ENCODE peak calls at places on chromosomes 16 and 17, in nine cellular contexts. B is RPMI7951; Z is WTC11; C is DMS 273 treated with DMSO at 0.1 percent for 48 hours; U is left cardiac atrium; K is iris pigment epithelial cell; Q is EH; G is mammary epithelial cell; A is stimulated activated CD8-positive, alpha-beta memory T cell treated with anti-CD3 and anti-CD28 coated beads, Interleukin-15, amount 100 ng/mL, for 24 hours. H is an unnamed sample.

GRCh38 chr17:45293413-45294211 is 23.2 kb downstream of the MAP3K14 start:
- DNase-seq in B (peak), Z (no peak), C (peak), U (peak), K (peak), Q (peak), G (peak), A (no peak), H (peak)

GRCh38 chr17:48994548-48995331 is 2.4 kb upstream of the IGF2BP1 start:
- DNase-seq in B (no peak), Z (no peak), C (no peak), U (no peak), K (no peak), Q (no peak), G (no peak), A (no peak), H (no peak)

GRCh38 chr16:68844211-68844564 is 857 bp downstream of the TANGO6 start:
- DNase-seq in B (no peak), Z (no peak), C (no peak), U (no peak), K (no peak), Q (no peak), G (no peak), A (no peak), H (no peak)

GRCh38 chr17:69232650-69233049 is 4.0 kb upstream of the ABCA10 start:
- DNase-seq in B (no peak), Z (no peak), C (no peak), U (no peak), K (no peak), Q (no peak), G (no peak), A (no peak), H (no peak)

GRCh38 chr17:44872131-44872768 is 24.6 kb downstream of the HIGD1B start:
- DNase-seq in B (no peak), Z (no peak), C (peak), U (peak), K (no peak), Q (no peak), G (no peak), A (no peak), H (no peak)

GRCh38 chr17:59406808-59407381 is 75.4 kb downstream of the YPEL2 start:
- DNase-seq in B (peak), Z (no peak), C (peak), U (no peak), K (peak), Q (peak), G (no peak), A (no peak), H (peak)

GRCh38 chr17:76416899-76417298 is 32.5 kb downstream of the SPHK1 start:
- DNase-seq in B (no peak), Z (no peak), C (no peak), U (no peak), K (no peak), Q (no peak), G (no peak), A (no peak), H (no peak)

GRCh38 chr16:22423716-22424115 is 49.3 kb upstream of the CDR2 start:
- DNase-seq in B (no peak), Z (no peak), C (no peak), U (no peak), K (no peak), Q (no peak), G (no peak), A (no peak), H (no peak)

GRCh38 chr16:84360170-84360569 is 8.2 kb upstream of the ATP2C2 start:
- DNase-seq in B (no peak), Z (no peak), C (no peak), U (no peak), K (no peak), Q (peak), G (peak), A (no peak), H (peak)

GRCh38 chr17:31061678-31062077 is 33.1 kb upstream of the NF1 start:
- DNase-seq in B (no peak), Z (peak), C (peak), U (no peak), K (no peak), Q (no peak), G (no peak), A (no peak), H (no peak)

GRCh38 chr16:89498839-89499238 is 8.5 kb upstream of the ANKRD11 start:
- DNase-seq in B (peak), Z (no peak), C (no peak), U (no peak), K (no peak), Q (no peak), G (no peak), A (no peak), H (no peak)

GRCh38 chr16:84483882-84484565 is 20.4 kb downstream of the MEAK7 start:
- DNase-seq in B (no peak), Z (no peak), C (no peak), U (no peak), K (no peak), Q (no peak), G (no peak), A (no peak), H (no peak)

GRCh38 chr17:74012465-74012864 is 191.0 kb upstream of the RPL38 start:
- DNase-seq in B (no peak), Z (no peak), C (peak), U (no peak), K (no peak), Q (no peak), G (no peak), A (no peak), H (no peak)

GRCh38 chr17:38562903-38563302 is 42.8 kb downstream of the SRCIN1 start:
- DNase-seq in B (no peak), Z (peak), C (no peak), U (no peak), K (no peak), Q (no peak), G (no peak), A (no peak), H (no peak)

GRCh38 chr16:70614208-70614951 is 32.0 kb upstream of the IL34 start:
- DNase-seq in B (no peak), Z (no peak), C (no peak), U (no peak), K (no peak), Q (no peak), G (no peak), A (no peak), H (no peak)

GRCh38 chr17:59696682-59697277 is 10.4 kb downstream of the PTRH2 start:
- DNase-seq in B (no peak), Z (no peak), C (no peak), U (no peak), K (no peak), Q (no peak), G (no peak), A (no peak), H (no peak)

GRCh38 chr16:25488435-25488834 is 203.3 kb upstream of the HS3ST4 start:
- DNase-seq in B (no peak), Z (no peak), C (no peak), U (no peak), K (no peak), Q (no peak), G (no peak), A (no peak), H (no peak)